ENCODE peak calls at places on chromosomes 13 and 19, in six cellular contexts. P, K, R, Z, X and L are unnamed samples.

GRCh38 chr13:105346141-105346766 is 1189.2 kb downstream of the EFNB2 start:
- DNase-seq in X (no peak), R (no peak), K (no peak), Z (peak), P (peak), L (no peak)

GRCh38 chr19:16969127-16969526 is 57.5 kb downstream of the CPAMD8 start:
- DNase-seq in R (no peak), X (peak), K (no peak), P (no peak), Z (no peak), L (no peak)

GRCh38 chr19:52961981-52962380 is 700 bp downstream of the ZNF816 start:
- DNase-seq in K (no peak), X (no peak), P (no peak), R (no peak), Z (no peak), L (no peak)

GRCh38 chr13:57557979-57558529 is 73.5 kb upstream of the PCDH17 start:
- DNase-seq in Z (peak), R (no peak), K (peak), P (no peak), X (peak), L (no peak)

GRCh38 chr13:47213057-47213456 is 316.2 kb upstream of the HTR2A start:
- DNase-seq in P (peak), K (no peak), X (no peak), R (no peak), Z (no peak), L (no peak)

GRCh38 chr13:113967206-113967720 is 6.6 kb downstream of the C13orf46 start:
- DNase-seq in Z (no peak), R (no peak), K (no peak), P (no peak), X (no peak), L (no peak)

GRCh38 chr19:8017808-8018207 is 12.4 kb upstream of the ELAVL1 start:
- DNase-seq in Z (no peak), P (no peak), K (no peak), R (no peak), X (no peak), L (no peak)

GRCh38 chr13:95164830-95165229 is 136.4 kb downstream of the ABCC4 start:
- DNase-seq in R (no peak), K (no peak), Z (no peak), X (no peak), P (no peak), L (no peak)

GRCh38 chr19:540867-541637 is 2.8 kb upstream of the GZMM start:
- DNase-seq in R (no peak), P (no peak), Z (no peak), K (no peak), X (no peak), L (peak)

GRCh38 chr19:33813391-33814101 is 16.9 kb downstream of the KCTD15 start:
- DNase-seq in Z (no peak), P (no peak), K (no peak), R (no peak), X (no peak), L (no peak)

GRCh38 chr19:3062165-3063105 is at the start of gene TLE5:
- DNase-seq in R (peak), P (no peak), K (no peak), X (peak), Z (no peak), L (no peak)

GRCh38 chr13:34207334-34207733 is 389.4 kb downstream of the RFC3 start:
- DNase-seq in K (no peak), Z (peak), X (peak), R (no peak), P (peak), L (no peak)

GRCh38 chr19:38319421-38320258 is at the start of gene KCNK6:
- DNase-seq in Z (peak), R (peak), K (no peak), X (peak), P (no peak), L (peak)

GRCh38 chr13:97256343-97256783 is 34.2 kb downstream of the MBNL2 start:
- DNase-seq in R (no peak), K (no peak), P (peak), Z (peak), X (peak), L (no peak)

GRCh38 chr13:32038353-32038752 is 6.8 kb downstream of the FRY start:
- DNase-seq in K (no peak), P (no peak), X (no peak), Z (no peak), R (no peak), L (no peak)

GRCh38 chr19:4984448-4984990 is 15.6 kb downstream of the KDM4B start:
- DNase-seq in K (no peak), X (no peak), R (no peak), P (no peak), Z (no peak), L (no peak)

GRCh38 chr19:57599761-57600383 is at the start of gene ZNF530:
- DNase-seq in P (peak), Z (peak), X (peak), K (peak), R (peak), L (peak)

GRCh38 chr13:50438351-50438750 is 405.1 kb downstream of the DLEU7 start:
- DNase-seq in R (no peak), X (no peak), K (no peak), Z (no peak), P (no peak), L (no peak)
- H2BK15ac ChIP-seq in R (no peak), X (no peak), K (no peak), Z (no peak), P (peak), L (no peak)

GRCh38 chr19:9793051-9793591 is 24.6 kb upstream of the ZNF846 start:
- DNase-seq in X (peak), P (peak), R (no peak), K (no peak), Z (peak), L (no peak)
- H2BK5ac ChIP-seq in X (peak), P (no peak), R (peak), K (peak), Z (no peak), L (no peak)

GRCh38 chr19:23790641-23791488 is 32.2 kb upstream of the ZNF681 start:
- DNase-seq in P (no peak), K (no peak), X (no peak), R (peak), Z (no peak), L (no peak)
- H2BK15ac ChIP-seq in P (no peak), K (no peak), X (no peak), R (no peak), Z (no peak), L (no peak)

GRCh38 chr13:27270594-27271520 is at the start of gene RASL11A:
- DNase-seq in R (peak), P (peak), Z (peak), K (peak), X (peak), L (peak)

GRCh38 chr13:27271572-27272096 is 1.0 kb downstream of the RASL11A start:
- DNase-seq in R (no peak), K (no peak), P (no peak), X (no peak), Z (no peak), L (no peak)

GRCh38 chr13:27276188-27276587 is 5.6 kb downstream of the RASL11A start:
- DNase-seq in R (no peak), P (peak), Z (no peak), X (no peak), K (no peak), L (peak)

GRCh38 chr13:27274631-27275030 is 4.0 kb downstream of the RASL11A start:
- DNase-seq in Z (no peak), R (no peak), P (no peak), X (no peak), K (no peak), L (peak)

DNA sequence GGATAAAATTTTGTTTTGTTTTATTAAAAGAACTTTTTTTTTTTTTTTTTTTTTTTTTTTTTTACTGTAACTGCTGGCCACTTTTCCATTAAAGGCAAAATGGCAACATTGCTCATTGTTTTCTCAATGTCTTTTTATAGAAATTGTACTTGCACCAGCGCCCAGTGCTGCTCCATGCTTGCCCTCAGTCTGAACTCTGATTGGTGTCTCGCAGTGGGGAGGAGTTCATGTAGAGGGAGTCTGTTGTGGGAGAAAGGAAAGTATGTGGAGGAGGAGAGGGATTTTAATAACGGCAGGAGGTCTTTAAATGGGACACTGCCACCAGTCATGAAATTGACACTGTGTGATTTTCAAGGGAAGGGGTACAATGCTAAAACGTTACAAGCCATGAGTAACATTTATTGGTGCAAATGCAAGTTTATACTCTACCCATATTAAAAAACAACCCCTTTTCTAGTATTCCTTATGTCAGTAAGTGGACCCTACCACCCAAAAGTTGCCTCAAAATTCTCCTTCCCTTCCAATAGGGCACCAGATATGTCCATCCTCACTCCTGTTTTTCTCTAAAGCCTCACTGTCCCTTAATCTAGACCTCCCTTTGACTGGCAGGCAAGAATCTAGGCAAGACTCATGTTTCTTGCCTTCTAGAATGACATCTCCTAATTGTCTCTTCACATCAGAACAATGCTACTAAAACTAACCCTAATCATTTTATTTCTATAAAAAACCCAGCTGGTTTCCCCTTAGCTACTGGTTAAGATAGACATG is 3.2 kb downstream of the RASL11A start:
- DNase-seq in X (no peak), Z (no peak), R (no peak), P (peak), K (no peak), L (peak)
- H2BK5ac ChIP-seq in X (no peak), Z (no peak), R (no peak), P (no peak), K (no peak), L (no peak)

GRCh38 chr19:49173198-49173597 is 15.6 kb downstream of the TRPM4 start:
- DNase-seq in Z (no peak), X (no peak), R (no peak), P (no peak), K (no peak), L (no peak)
- H2BK15ac ChIP-seq in Z (no peak), X (no peak), R (no peak), P (no peak), K (no peak), L (no peak)

DNA sequence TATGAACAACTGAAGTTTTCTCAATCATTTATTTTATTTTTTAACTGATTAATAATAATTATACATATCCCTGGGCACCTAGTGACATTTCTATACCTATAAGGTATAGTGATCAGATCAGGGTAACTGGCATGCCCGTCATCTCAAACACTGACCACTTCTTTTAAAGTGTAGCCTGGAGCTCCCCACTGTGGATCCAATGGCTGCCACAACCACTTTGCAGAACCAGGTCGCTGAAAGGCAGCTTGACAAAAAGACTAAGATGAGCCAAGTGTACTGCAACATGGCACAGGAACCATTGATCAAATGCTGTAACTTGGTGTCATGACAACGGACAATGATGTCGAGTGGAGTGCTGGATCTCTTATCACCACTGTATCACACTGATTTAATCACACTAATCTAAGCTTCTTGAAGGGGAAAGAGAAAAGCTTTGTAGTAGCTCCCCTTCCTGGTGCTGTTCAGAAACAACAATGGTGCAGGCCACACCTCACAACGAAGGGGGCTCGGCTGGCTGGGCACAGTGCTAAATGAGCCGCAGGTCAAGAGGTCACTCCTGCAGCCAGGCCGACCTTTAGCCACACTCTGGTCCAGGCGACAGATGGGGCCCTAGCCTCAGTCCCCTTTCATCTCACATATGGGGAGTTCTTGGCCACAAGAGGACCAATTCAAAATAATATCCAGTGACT is 2.3 kb upstream of the TNFRSF19 start:
- DNase-seq in Z (no peak), R (no peak), P (no peak), K (peak), X (peak), L (peak)
- H2BK5ac ChIP-seq in Z (no peak), R (no peak), P (no peak), K (no peak), X (no peak), L (no peak)

GRCh38 chr13:39452834-39453233 is 150.2 kb downstream of the LHFPL6 start:
- DNase-seq in X (no peak), Z (no peak), P (no peak), K (no peak), R (no peak), L (no peak)
- H2BK15ac ChIP-seq in X (peak), Z (no peak), P (no peak), K (no peak), R (no peak), L (no peak)

GRCh38 chr19:51702754-51703654 is 9.9 kb downstream of the SPACA6 start:
- DNase-seq in R (peak), P (no peak), K (no peak), Z (peak), X (peak), L (peak)
- H2BK5ac ChIP-seq in R (peak), P (no peak), K (no peak), Z (no peak), X (no peak), L (no peak)